ENCODE peak calls at places on chromosomes 2 and 18, in seven cellular contexts. U is K562, J is upper lobe of left lung, V is endothelial cell of umbilical vein, Z is breast epithelium, P is stomach, N is transverse colon. C is an unnamed sample.
A peak's percentile ranks its signal among the peaks of the same experiment; 100 is the strongest.

GRCh38 chr2:208015475-208015874 is 9.9 kb downstream of the PLEKHM3 start:
- DNase-seq in U (no peak), J (no peak), V (peak; percentile 83), Z (no peak), P (no peak), N (no peak), C (no peak)

GRCh38 chr2:146481629-146482028 is 1363.2 kb upstream of the ACVR2A start:
- DNase-seq in U (no peak), J (no peak), V (peak; percentile 21), Z (no peak), P (no peak), N (no peak), C (no peak)

GRCh38 chr18:46591821-46592391 is 65.1 kb downstream of the LOXHD1 start:
- DNase-seq in U (no peak), J (no peak), V (no peak), Z (no peak), P (no peak), N (no peak), C (no peak)

GRCh38 chr18:5868218-5868904 is 27.0 kb downstream of the TMEM200C start:
- DNase-seq in U (peak; percentile 42), J (peak; percentile 66), V (peak; percentile 84), Z (peak; percentile 32), P (peak; percentile 63), N (peak; percentile 63), C (no peak)

GRCh38 chr18:48663931-48664847 is 125.4 kb downstream of the CTIF start:
- DNase-seq in U (peak; percentile 64), J (peak; percentile 73), V (peak; percentile 57), Z (peak; percentile 49), P (peak; percentile 73), N (peak; percentile 75), C (peak; percentile 90)

GRCh38 chr18:35635171-35635570 is 53.6 kb downstream of the GALNT1 start:
- DNase-seq in U (no peak), J (no peak), V (peak; percentile 70), Z (no peak), P (no peak), N (no peak), C (no peak)

GRCh38 chr18:72830109-72830508 is 37.7 kb downstream of the NETO1 start:
- DNase-seq in U (no peak), J (no peak), V (no peak), Z (no peak), P (no peak), N (no peak), C (no peak)

GRCh38 chr18:8988262-8988871 is 114.1 kb upstream of the NDUFV2 start:
- DNase-seq in U (peak; percentile 70), J (peak; percentile 52), V (peak; percentile 62), Z (no peak), P (peak; percentile 59), N (peak; percentile 57), C (peak; percentile 81)

GRCh38 chr2:37919631-37920032 is 5.5 kb upstream of the RMDN2 start:
- DNase-seq in U (peak; percentile 17), J (no peak), V (no peak), Z (no peak), P (no peak), N (no peak), C (no peak)

GRCh38 chr2:8229546-8229986 is 452.3 kb upstream of the ID2 start:
- DNase-seq in U (peak; percentile 69), J (peak; percentile 75), V (no peak), Z (peak; percentile 33), P (peak; percentile 42), N (peak; percentile 41), C (peak; percentile 84)

GRCh38 chr18:64110692-64111480 is 38.0 kb downstream of the LINC00305 start:
- DNase-seq in U (no peak), J (no peak), V (no peak), Z (no peak), P (no peak), N (no peak), C (no peak)

GRCh38 chr18:37219257-37219656 is 346.3 kb downstream of the CELF4 start:
- DNase-seq in U (no peak), J (no peak), V (no peak), Z (no peak), P (no peak), N (no peak), C (peak; percentile 58)

GRCh38 chr2:226185613-226186211 is 613.9 kb downstream of the IRS1 start:
- DNase-seq in U (no peak), J (no peak), V (no peak), Z (no peak), P (no peak), N (no peak), C (no peak)
- H3K4me3 ChIP-seq in U (no peak overlapping the region), J (no peak overlapping the region), V (no peak overlapping the region), Z (no peak overlapping the region), P (no peak overlapping the region), N (no peak overlapping the region), C (no peak overlapping the region)

GRCh38 chr2:152330235-152330866 is 4.6 kb upstream of the FMNL2 start:
- DNase-seq in U (no peak), J (no peak), V (no peak), Z (no peak), P (no peak), N (no peak), C (no peak)

GRCh38 chr2:152322222-152322621 is 12.8 kb upstream of the FMNL2 start:
- DNase-seq in U (no peak), J (no peak), V (no peak), Z (no peak), P (no peak), N (no peak), C (no peak)

GRCh38 chr2:152328013-152328412 is 7.0 kb upstream of the FMNL2 start:
- DNase-seq in U (no peak), J (no peak), V (no peak), Z (no peak), P (no peak), N (no peak), C (no peak)

GRCh38 chr2:152320814-152321213 is 14.2 kb upstream of the FMNL2 start:
- DNase-seq in U (no peak), J (no peak), V (no peak), Z (no peak), P (no peak), N (no peak), C (no peak)

GRCh38 chr2:152326710-152327109 is 8.3 kb upstream of the FMNL2 start:
- DNase-seq in U (no peak), J (no peak), V (no peak), Z (no peak), P (no peak), N (no peak), C (no peak)
- TF ChIP-seq POLR2AphosphoS5 in U (no peak), J (no peak), V (no peak), Z (no peak), P (no peak), N (no peak), C (no peak)

GRCh38 chr2:240899468-240899865 is 3.5 kb upstream of the MAB21L4 start:
- DNase-seq in U (no peak), J (no peak), V (no peak), Z (no peak), P (no peak), N (no peak), C (no peak)
- TF ChIP-seq CTCF in U (no peak), J (no peak), V (no peak), Z (no peak), P (no peak), N (no peak), C (no peak)

GRCh38 chr18:45589559-45590041 is 25.7 kb upstream of the SLC14A2 start:
- DNase-seq in U (no peak), J (no peak), V (no peak), Z (no peak), P (no peak), N (no peak), C (no peak)
- H3K4me3 ChIP-seq in U (no peak overlapping the region), J (no peak overlapping the region), V (no peak overlapping the region), Z (no peak overlapping the region), P (no peak overlapping the region), N (no peak overlapping the region), C (no peak overlapping the region)

GRCh38 chr2:187553908-187554703 is at the start of gene TFPI:
- DNase-seq in U (peak; percentile 74), J (peak; percentile 50), V (peak; percentile 93), Z (no peak), P (no peak), N (no peak), C (no peak)
- TF ChIP-seq POLR2AphosphoS5 in U (peak; percentile 90), J (no peak), V (peak; percentile 78), Z (peak; percentile 42), P (no peak), N (peak; percentile 61), C (peak; percentile 59)

GRCh38 chr18:25672490-25672889 is 320.5 kb upstream of the ZNF521 start:
- DNase-seq in U (peak; percentile 29), J (no peak), V (no peak), Z (no peak), P (no peak), N (no peak), C (no peak)

GRCh38 chr18:25675123-25675850 is 323.3 kb upstream of the ZNF521 start:
- DNase-seq in U (no peak), J (no peak), V (peak; percentile 4), Z (no peak), P (no peak), N (no peak), C (no peak)

GRCh38 chr18:25674183-25674582 is 322.2 kb upstream of the ZNF521 start:
- DNase-seq in U (no peak), J (no peak), V (no peak), Z (no peak), P (no peak), N (no peak), C (no peak)

GRCh38 chr18:25669741-25670140 is 317.8 kb upstream of the ZNF521 start:
- DNase-seq in U (no peak), J (no peak), V (peak; percentile 46), Z (no peak), P (no peak), N (no peak), C (no peak)
- TF ChIP-seq CTCF in U (no peak), J (no peak), V (no peak), Z (no peak), P (no peak), N (no peak), C (no peak)

DNA sequence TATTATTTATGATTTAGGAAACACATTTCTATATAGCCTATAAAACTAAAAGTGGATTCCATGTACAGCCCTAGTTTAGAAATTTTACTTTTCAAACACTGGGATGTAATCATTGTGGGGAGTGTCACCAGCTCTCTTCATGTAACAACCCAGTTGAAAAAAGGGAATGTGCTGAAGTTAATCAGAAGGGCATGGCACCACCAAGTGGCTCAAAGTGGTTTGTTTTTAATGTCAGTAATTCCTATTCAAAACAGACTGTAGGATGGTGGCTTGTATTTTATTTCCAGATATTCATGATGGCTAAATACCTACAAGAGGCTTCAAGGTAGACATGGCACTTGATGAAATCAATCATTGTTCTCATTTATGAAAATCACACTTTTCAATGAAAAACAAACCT is 58.1 kb upstream of the TMEM182 start:
- DNase-seq in U (peak; percentile 58), J (no peak), V (peak; percentile 28), Z (no peak), P (no peak), N (peak; percentile 39), C (no peak)
- H3K4me3 ChIP-seq in U (no peak overlapping the region), J (no peak overlapping the region), V (no peak overlapping the region), Z (no peak overlapping the region), P (no peak overlapping the region), N (no peak overlapping the region), C (no peak overlapping the region)

GRCh38 chr2:221573430-221574230 is 1.5 kb upstream of the EPHA4 start:
- DNase-seq in U (peak; percentile 66), J (peak; percentile 84), V (peak; percentile 82), Z (peak; percentile 68), P (peak; percentile 89), N (peak; percentile 89), C (peak; percentile 96)
- TF ChIP-seq POLR2AphosphoS5 in U (no peak), J (no peak), V (no peak), Z (peak; percentile 11), P (peak; percentile 5), N (no peak), C (no peak)

C was measured in spleen.